ENCODE peak calls at places on chromosome 2, in five cellular contexts. W is esophagus squamous epithelium, P is HepG2, R is spleen, K is ovary. S is an unnamed sample.

GRCh38 chr2:33529771-33530481 is 53.5 kb downstream of the RASGRP3 start:
- DNase-seq in K (no peak), R (no peak), P (no peak), W (no peak), S (no peak)

GRCh38 chr2:99949530-99949929 is 192.9 kb downstream of the AFF3 start:
- DNase-seq in R (no peak), P (no peak), W (no peak), K (no peak), S (no peak)

GRCh38 chr2:236512902-236513433 is 56.7 kb upstream of the ACKR3 start:
- DNase-seq in P (peak; percentile 23), K (peak; percentile 53), W (no peak), R (peak; percentile 89), S (peak; percentile 77)

GRCh38 chr2:155692108-155692507 is 640.4 kb downstream of the NR4A2 start:
- DNase-seq in K (no peak), P (no peak), R (no peak), W (no peak), S (no peak)

GRCh38 chr2:39114771-39115170 is 6.1 kb downstream of the SOS1 start:
- DNase-seq in W (no peak), P (no peak), K (no peak), R (no peak), S (no peak)

GRCh38 chr2:189819297-189819704 is 35.1 kb downstream of the PMS1 start:
- DNase-seq in W (no peak), K (no peak), P (no peak), R (no peak), S (no peak)

GRCh38 chr2:667332-668000 is 9.7 kb downstream of the TMEM18 start:
- DNase-seq in P (peak; percentile 58), R (no peak), W (no peak), K (no peak), S (no peak)

GRCh38 chr2:56271275-56271674 is 87.5 kb downstream of the CCDC85A start:
- DNase-seq in R (no peak), K (no peak), W (no peak), P (no peak), S (no peak)

GRCh38 chr2:216829533-216829932 is 30.3 kb downstream of the TNP1 start:
- DNase-seq in P (no peak), W (no peak), K (peak; percentile 88), R (no peak), S (peak; percentile 67)

GRCh38 chr2:136356111-136357033 is 238.4 kb upstream of the CXCR4 start:
- DNase-seq in W (no peak), K (no peak), P (no peak), R (no peak), S (no peak)

GRCh38 chr2:131801210-131801744 is 273.6 kb downstream of the CCDC74A start:
- DNase-seq in K (peak; percentile 21), W (no peak), P (no peak), R (peak; percentile 82), S (no peak)

GRCh38 chr2:199100326-199101110 is 357.2 kb downstream of the SATB2 start:
- DNase-seq in W (no peak), P (no peak), K (no peak), R (no peak), S (no peak)

GRCh38 chr2:196759378-196759706 is 40.1 kb downstream of the GTF3C3 start:
- DNase-seq in P (no peak), K (no peak), W (no peak), R (no peak), S (no peak)

GRCh38 chr2:220504890-220505564 is 877.6 kb downstream of the SLC4A3 start:
- DNase-seq in P (peak; percentile 3), W (no peak), R (no peak), K (peak; percentile 14), S (no peak)

GRCh38 chr2:126656311-126657145 is 570 bp downstream of the GYPC start:
- DNase-seq in K (peak; percentile 64), P (no peak), R (peak; percentile 93), W (no peak), S (peak; percentile 20)

GRCh38 chr2:238264072-238264460 is 24.2 kb upstream of the HES6 start:
- DNase-seq in W (no peak), R (peak; percentile 74), P (no peak), K (no peak), S (no peak)

GRCh38 chr2:112463256-112463655 is 18.7 kb upstream of the TTL start:
- DNase-seq in W (no peak), P (no peak), K (no peak), R (no peak), S (no peak)

GRCh38 chr2:112462178-112462577 is 19.8 kb upstream of the TTL start:
- DNase-seq in W (no peak), R (no peak), P (no peak), K (no peak), S (no peak)

DNA sequence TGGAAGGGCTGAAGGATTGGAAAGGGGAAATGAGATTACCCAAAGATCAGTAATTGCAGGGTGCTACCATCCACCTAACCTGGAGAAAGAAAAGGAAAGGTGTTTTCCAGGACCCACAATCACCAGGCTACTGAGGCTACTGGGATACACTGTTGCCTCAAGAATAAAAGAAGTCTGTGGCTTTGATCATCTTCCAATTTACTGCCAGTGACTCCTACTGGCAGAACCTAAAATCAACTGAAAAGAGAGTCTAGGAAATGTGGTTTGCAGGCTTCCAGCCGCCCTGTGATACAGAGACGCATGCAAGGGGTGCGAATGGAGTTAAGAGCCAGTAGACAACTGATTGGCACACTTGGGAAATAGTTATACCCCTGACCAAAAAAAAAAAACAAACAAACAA is 16.6 kb upstream of the TTL start:
- DNase-seq in R (no peak), W (no peak), K (no peak), P (peak; percentile 24), S (no peak)
- TF ChIP-seq CTCF in R (no peak), W (no peak), K (no peak), P (peak; percentile 33), S (no peak)

DNA sequence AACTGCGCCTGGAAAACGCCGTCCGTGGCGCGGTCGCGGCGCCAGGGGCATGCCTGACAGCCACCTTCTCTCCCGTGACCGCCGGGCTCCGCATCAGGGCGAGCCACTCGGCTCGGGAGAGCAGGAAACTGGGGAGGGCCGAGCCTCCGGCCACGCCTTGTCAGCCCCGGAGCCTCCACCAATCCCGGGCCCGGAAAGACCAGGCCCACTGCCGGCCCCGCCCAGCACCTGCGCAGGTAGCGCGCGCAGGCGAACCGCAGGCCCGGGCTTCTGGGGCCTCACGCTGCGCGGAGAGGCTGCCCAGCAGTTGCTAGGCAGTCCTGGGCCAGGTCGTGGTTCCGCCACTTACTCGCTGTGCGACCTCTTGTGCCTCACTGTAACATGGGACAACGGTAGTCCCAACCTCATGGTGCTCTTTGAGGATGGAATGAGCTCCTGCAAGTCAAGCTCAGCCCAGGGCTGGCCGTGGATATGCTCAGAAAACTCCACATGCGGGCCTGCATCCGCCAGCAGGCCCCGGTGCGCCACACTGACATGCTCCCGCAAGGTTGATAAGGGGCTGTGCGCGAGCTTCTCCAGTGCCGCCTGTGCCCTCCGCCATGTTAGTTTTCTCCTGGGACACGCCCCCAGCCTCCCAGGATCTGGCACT is 97.1 kb downstream of the INHBB start:
- DNase-seq in W (no peak), R (peak; percentile 72), K (no peak), P (no peak), S (peak; percentile 91)
- TF ChIP-seq POLR2A in W (no peak), R (no peak), K (no peak), P (no peak), S (no peak)

DNA sequence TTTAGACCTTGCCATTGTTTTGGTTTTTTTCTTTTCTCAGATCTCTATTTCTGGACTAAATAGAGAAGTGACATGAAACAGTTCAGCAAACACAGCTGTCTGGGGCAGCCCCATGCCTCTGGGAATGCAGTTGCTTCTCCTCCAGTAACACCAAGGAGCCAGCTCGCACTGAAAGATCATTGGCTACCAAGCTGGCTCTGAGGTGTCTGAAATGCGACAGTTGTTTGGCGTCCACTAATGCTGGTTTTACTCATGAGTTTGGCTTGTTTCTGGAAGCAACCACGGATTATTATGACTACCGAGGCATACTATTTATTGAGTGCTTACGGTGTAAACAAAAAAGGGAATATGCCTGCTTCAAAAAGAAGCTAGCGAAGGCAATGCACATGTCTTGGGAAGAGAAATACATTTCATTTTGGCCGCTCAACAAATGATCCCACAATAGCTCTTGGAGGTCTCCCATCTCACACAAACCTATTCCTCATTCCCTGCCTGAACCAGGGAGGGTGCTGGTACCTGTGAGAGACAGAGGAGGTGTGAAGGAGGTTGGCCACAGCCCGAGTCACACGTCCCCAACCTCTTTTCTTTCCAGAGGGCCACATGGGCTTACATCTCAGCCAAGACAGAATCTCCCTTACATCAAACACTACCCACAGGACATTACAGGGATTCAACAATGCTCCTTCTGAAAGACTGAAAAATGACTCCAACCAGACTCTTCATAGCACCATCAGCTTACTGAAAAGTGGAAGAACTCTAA is 37.5 kb upstream of the NEB start:
- DNase-seq in R (peak; percentile 89), P (no peak), W (no peak), K (no peak), S (no peak)
- H3K4me1 ChIP-seq in R (peaks cover 72% of the 10 kb centered on the region), P (no peaks in the 10 kb centered on the region), W (peaks cover 3% of the 10 kb centered on the region), K (no peaks in the 10 kb centered on the region), S (peaks cover 5% of the 10 kb centered on the region)

GRCh38 chr2:75505012-75505411 is 55.7 kb downstream of the EVA1A start:
- DNase-seq in K (no peak), W (no peak), P (no peak), R (no peak), S (no peak)

GRCh38 chr2:75499534-75499933 is 61.2 kb downstream of the EVA1A start:
- DNase-seq in K (no peak), P (no peak), R (no peak), W (no peak), S (no peak)

GRCh38 chr2:75500633-75501032 is 60.1 kb downstream of the EVA1A start:
- DNase-seq in P (no peak), K (no peak), R (no peak), W (no peak), S (no peak)

GRCh38 chr2:75506131-75506697 is 54.5 kb downstream of the EVA1A start:
- DNase-seq in P (no peak), K (no peak), R (no peak), W (no peak), S (no peak)

GRCh38 chr2:75503048-75503607 is 57.6 kb downstream of the EVA1A start:
- DNase-seq in P (no peak), R (no peak), K (no peak), W (no peak), S (no peak)
- TF ChIP-seq CTCF in P (no peak), R (no peak), K (no peak), W (no peak), S (no peak)

GRCh38 chr2:10413488-10413887 is 34.6 kb downstream of the ODC1 start:
- DNase-seq in K (no peak), W (no peak), P (no peak), R (no peak), S (no peak)

GRCh38 chr2:10415640-10416039 is 32.5 kb downstream of the ODC1 start:
- DNase-seq in W (no peak), R (no peak), P (no peak), K (no peak), S (no peak)

GRCh38 chr2:10414591-10414990 is 33.5 kb downstream of the ODC1 start:
- DNase-seq in R (no peak), P (no peak), K (no peak), W (no peak), S (no peak)

GRCh38 chr2:10415048-10415447 is 33.1 kb downstream of the ODC1 start:
- DNase-seq in W (no peak), P (no peak), K (no peak), R (no peak), S (no peak)

GRCh38 chr2:10414000-10414451 is 34.1 kb downstream of the ODC1 start:
- DNase-seq in P (no peak), R (no peak), W (no peak), K (no peak), S (no peak)
- TF ChIP-seq POLR2A in P (no peak), R (no peak), W (no peak), K (no peak), S (no peak)

S was measured in testis.